ENCODE peak calls at places on chromosome 6, in ten cellular contexts. One of them, this sample, is unnamed.

GRCh38 chr6:144064402-144064830 is 31.0 kb downstream of the SF3B5 start:
- DNase-seq in NCI-H69: peak
- DNase-seq in K562: peak
- DNase-seq in neural crest cell: peak
- DNase-seq in cardiac fibroblast: no peak
- DNase-seq in stimulated activated CD4-positive, alpha-beta T cell treated with anti-CD3 and anti-CD28 coated beads, Interleukin-2, amount 100 ng/mL, for 24 hours: peak
- DNase-seq in effector memory CD8-positive, alpha-beta T cell: peak
- DNase-seq in hepatic stellate cell: no peak
- DNase-seq in activated gamma-delta T cell treated with Interleukin-2 at 50 U/mL for 16 hours: peak
- DNase-seq in NCI-H2029: no peak
- DNase-seq in this sample: no peak

GRCh38 chr6:147361582-147361981 is 146.9 kb upstream of the SAMD5 start:
- DNase-seq in neural crest cell: no peak
- DNase-seq in activated gamma-delta T cell treated with Interleukin-2 at 50 U/mL for 16 hours: no peak
- DNase-seq in K562: no peak
- DNase-seq in stimulated activated CD4-positive, alpha-beta T cell treated with anti-CD3 and anti-CD28 coated beads, Interleukin-2, amount 100 ng/mL, for 24 hours: no peak
- DNase-seq in NCI-H69: no peak
- DNase-seq in hepatic stellate cell: no peak
- DNase-seq in cardiac fibroblast: no peak
- DNase-seq in NCI-H2029: no peak
- DNase-seq in effector memory CD8-positive, alpha-beta T cell: no peak
- DNase-seq in this sample: no peak

GRCh38 chr6:24431045-24431451 is 28.3 kb downstream of the MRS2 start:
- DNase-seq in K562: peak
- DNase-seq in cardiac fibroblast: peak
- DNase-seq in hepatic stellate cell: peak
- DNase-seq in NCI-H69: peak
- DNase-seq in neural crest cell: peak
- DNase-seq in effector memory CD8-positive, alpha-beta T cell: peak
- DNase-seq in activated gamma-delta T cell treated with Interleukin-2 at 50 U/mL for 16 hours: no peak
- DNase-seq in NCI-H2029: peak
- DNase-seq in stimulated activated CD4-positive, alpha-beta T cell treated with anti-CD3 and anti-CD28 coated beads, Interleukin-2, amount 100 ng/mL, for 24 hours: peak
- DNase-seq in this sample: peak

GRCh38 chr6:150787429-150787828 is 78.1 kb upstream of the MTHFD1L start:
- DNase-seq in hepatic stellate cell: no peak
- DNase-seq in activated gamma-delta T cell treated with Interleukin-2 at 50 U/mL for 16 hours: no peak
- DNase-seq in NCI-H2029: no peak
- DNase-seq in effector memory CD8-positive, alpha-beta T cell: no peak
- DNase-seq in neural crest cell: no peak
- DNase-seq in K562: no peak
- DNase-seq in NCI-H69: no peak
- DNase-seq in stimulated activated CD4-positive, alpha-beta T cell treated with anti-CD3 and anti-CD28 coated beads, Interleukin-2, amount 100 ng/mL, for 24 hours: no peak
- DNase-seq in cardiac fibroblast: no peak
- DNase-seq in this sample: no peak

GRCh38 chr6:134740473-134741192 is 209.3 kb downstream of the ALDH8A1 start:
- DNase-seq in neural crest cell: no peak
- DNase-seq in effector memory CD8-positive, alpha-beta T cell: no peak
- DNase-seq in cardiac fibroblast: peak
- DNase-seq in stimulated activated CD4-positive, alpha-beta T cell treated with anti-CD3 and anti-CD28 coated beads, Interleukin-2, amount 100 ng/mL, for 24 hours: no peak
- DNase-seq in hepatic stellate cell: no peak
- DNase-seq in activated gamma-delta T cell treated with Interleukin-2 at 50 U/mL for 16 hours: no peak
- DNase-seq in NCI-H2029: no peak
- DNase-seq in K562: no peak
- DNase-seq in NCI-H69: no peak
- DNase-seq in this sample: peak

GRCh38 chr6:109701774-109702173 is 10.7 kb downstream of the FIG4 start:
- DNase-seq in activated gamma-delta T cell treated with Interleukin-2 at 50 U/mL for 16 hours: no peak
- DNase-seq in K562: no peak
- DNase-seq in effector memory CD8-positive, alpha-beta T cell: no peak
- DNase-seq in hepatic stellate cell: no peak
- DNase-seq in NCI-H69: peak
- DNase-seq in cardiac fibroblast: no peak
- DNase-seq in NCI-H2029: no peak
- DNase-seq in stimulated activated CD4-positive, alpha-beta T cell treated with anti-CD3 and anti-CD28 coated beads, Interleukin-2, amount 100 ng/mL, for 24 hours: no peak
- DNase-seq in neural crest cell: no peak
- DNase-seq in this sample: no peak

GRCh38 chr6:5471637-5472430 is 210.5 kb downstream of the FARS2 start:
- DNase-seq in hepatic stellate cell: no peak
- DNase-seq in stimulated activated CD4-positive, alpha-beta T cell treated with anti-CD3 and anti-CD28 coated beads, Interleukin-2, amount 100 ng/mL, for 24 hours: no peak
- DNase-seq in effector memory CD8-positive, alpha-beta T cell: no peak
- DNase-seq in neural crest cell: peak
- DNase-seq in NCI-H69: peak
- DNase-seq in cardiac fibroblast: no peak
- DNase-seq in K562: no peak
- DNase-seq in activated gamma-delta T cell treated with Interleukin-2 at 50 U/mL for 16 hours: no peak
- DNase-seq in NCI-H2029: peak
- DNase-seq in this sample: no peak

GRCh38 chr6:132404736-132405135 is 3.5 kb upstream of the MOXD1 start:
- DNase-seq in cardiac fibroblast: peak
- DNase-seq in hepatic stellate cell: no peak
- DNase-seq in K562: no peak
- DNase-seq in stimulated activated CD4-positive, alpha-beta T cell treated with anti-CD3 and anti-CD28 coated beads, Interleukin-2, amount 100 ng/mL, for 24 hours: no peak
- DNase-seq in NCI-H2029: no peak
- DNase-seq in neural crest cell: no peak
- DNase-seq in effector memory CD8-positive, alpha-beta T cell: no peak
- DNase-seq in NCI-H69: peak
- DNase-seq in activated gamma-delta T cell treated with Interleukin-2 at 50 U/mL for 16 hours: no peak
- DNase-seq in this sample: peak

GRCh38 chr6:30530013-30530412 is 26.3 kb downstream of the GNL1 start:
- DNase-seq in neural crest cell: no peak
- DNase-seq in hepatic stellate cell: no peak
- DNase-seq in activated gamma-delta T cell treated with Interleukin-2 at 50 U/mL for 16 hours: no peak
- DNase-seq in NCI-H69: no peak
- DNase-seq in K562: no peak
- DNase-seq in effector memory CD8-positive, alpha-beta T cell: no peak
- DNase-seq in NCI-H2029: no peak
- DNase-seq in cardiac fibroblast: no peak
- DNase-seq in stimulated activated CD4-positive, alpha-beta T cell treated with anti-CD3 and anti-CD28 coated beads, Interleukin-2, amount 100 ng/mL, for 24 hours: no peak
- DNase-seq in this sample: no peak

This sample was measured in fibroblast of mammary gland.